ENCODE peak calls at places on chromosomes 12 and 14, in five cellular contexts. P is neural progenitor cell, W is HCT116, Y is mammary epithelial cell, X is K562. K is an unnamed sample. For H3K4me1, the result is how much of the 10 kb centered on the place peaks cover.

GRCh38 chr14:61491224-61491623 is 169.8 kb downstream of the PRKCH start:
- DNase-seq in P (no peak), Y (no peak), X (no peak), W (no peak), K (peak)

GRCh38 chr12:81759215-81759991 is at the start of gene PPFIA2:
- DNase-seq in P (peak), Y (no peak), X (no peak), W (no peak), K (peak)

GRCh38 chr12:130571734-130572133 is 144.4 kb downstream of the RIMBP2 start:
- DNase-seq in Y (no peak), P (no peak), X (no peak), W (no peak), K (no peak)

GRCh38 chr14:55139696-55140509 is 10.9 kb downstream of the LGALS3 start:
- DNase-seq in Y (no peak), X (no peak), W (no peak), P (no peak), K (no peak)

GRCh38 chr14:23537351-23538048 is 14.1 kb downstream of the ZFHX2 start:
- DNase-seq in Y (no peak), W (no peak), X (no peak), P (peak), K (no peak)

GRCh38 chr12:52200783-52201519 is 9.1 kb upstream of the KRT80 start:
- DNase-seq in X (no peak), Y (no peak), W (no peak), P (no peak), K (no peak)

GRCh38 chr12:43099691-43100163 is 452.3 kb downstream of the ADAMTS20 start:
- DNase-seq in Y (no peak), P (no peak), W (no peak), X (no peak), K (no peak)

GRCh38 chr14:101077511-101078074 is 174.1 kb upstream of the RTL1 start:
- DNase-seq in P (peak), Y (no peak), X (peak), W (no peak), K (peak)

GRCh38 chr14:105092124-105092911 is 27.1 kb upstream of the GPR132 start:
- DNase-seq in W (no peak), X (no peak), Y (no peak), P (peak), K (peak)

GRCh38 chr12:47024463-47024862 is 55.0 kb upstream of the PCED1B start:
- DNase-seq in Y (peak), X (no peak), W (no peak), P (no peak), K (no peak)

GRCh38 chr14:75667099-75667498 is 6.1 kb downstream of the TTLL5 start:
- DNase-seq in W (no peak), P (no peak), Y (no peak), X (no peak), K (no peak)

GRCh38 chr12:98699568-98699967 is 54.5 kb downstream of the APAF1 start:
- DNase-seq in Y (no peak), P (no peak), W (no peak), X (no peak), K (no peak)

GRCh38 chr14:67514203-67514607 is 18.9 kb upstream of the PLEKHH1 start:
- DNase-seq in P (no peak), Y (no peak), X (no peak), W (no peak), K (peak)

GRCh38 chr12:88509347-88509746 is 70.9 kb downstream of the KITLG start:
- DNase-seq in W (no peak), Y (no peak), X (no peak), P (no peak), K (no peak)

GRCh38 chr12:126989532-126989931 is 1277.4 kb upstream of the TMEM132C start:
- DNase-seq in P (no peak), W (no peak), X (no peak), Y (no peak), K (no peak)

GRCh38 chr14:90552465-90553297 is 155.9 kb downstream of the CALM1 start:
- DNase-seq in Y (no peak), P (no peak), X (no peak), W (no peak), K (no peak)

GRCh38 chr12:85277900-85278597 is 2.0 kb upstream of the ALX1 start:
- DNase-seq in P (peak), X (no peak), W (no peak), Y (no peak), K (no peak)

GRCh38 chr12:80551897-80552296 is 107.9 kb downstream of the PTPRQ start:
- DNase-seq in P (no peak), W (peak), X (no peak), Y (peak), K (peak)

DNA sequence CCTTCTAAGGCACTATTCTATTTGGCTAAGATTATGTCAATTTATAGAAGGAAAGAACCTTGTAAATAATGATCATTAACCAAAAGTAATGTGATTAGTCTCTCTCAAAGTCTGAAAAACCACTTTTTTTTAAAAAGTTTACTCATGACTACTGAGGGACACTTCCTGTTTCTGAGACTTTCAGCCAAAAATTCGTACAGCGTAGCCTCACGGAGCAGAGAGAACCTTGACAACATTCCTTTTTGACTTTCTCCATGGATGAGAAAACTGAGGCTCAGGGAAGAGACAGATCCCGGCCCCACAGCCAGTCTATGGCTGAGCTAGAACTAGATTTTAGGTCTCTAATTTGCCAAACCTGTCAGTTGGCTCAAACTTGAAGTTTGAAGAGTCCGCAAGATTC is 68.2 kb downstream of the DAD1 start:
- DNase-seq in X (no peak), Y (no peak), P (no peak), W (no peak), K (no peak)
- H3K4me1 ChIP-seq in X (under half), Y (under half), P (under half), W (under half), K (under half)

GRCh38 chr12:94644141-94644575 is 6.2 kb downstream of the TMCC3 start:
- DNase-seq in Y (peak), X (no peak), P (no peak), W (no peak), K (no peak)
- H3K4me3 ChIP-seq in Y (no peak), X (no peak), P (no peak), W (no peak), K (no peak)

GRCh38 chr14:36905272-36906046 is 243.8 kb downstream of the PAX9 start:
- DNase-seq in W (no peak), P (peak), Y (no peak), X (no peak), K (no peak)

GRCh38 chr14:36901846-36902245 is 240.2 kb downstream of the PAX9 start:
- DNase-seq in Y (no peak), W (no peak), X (no peak), P (no peak), K (no peak)
- TF ChIP-seq EZH2 in Y (no peak), W (no peak), X (no peak), P (no peak), K (no peak)

GRCh38 chr12:108787539-108787938 is 56.2 kb upstream of the CORO1C start:
- DNase-seq in Y (no peak), W (no peak), P (no peak), X (no peak), K (no peak)
- H3K4me1 ChIP-seq in Y (under half), W (under half), P (under half), X (under half), K (under half)

DNA sequence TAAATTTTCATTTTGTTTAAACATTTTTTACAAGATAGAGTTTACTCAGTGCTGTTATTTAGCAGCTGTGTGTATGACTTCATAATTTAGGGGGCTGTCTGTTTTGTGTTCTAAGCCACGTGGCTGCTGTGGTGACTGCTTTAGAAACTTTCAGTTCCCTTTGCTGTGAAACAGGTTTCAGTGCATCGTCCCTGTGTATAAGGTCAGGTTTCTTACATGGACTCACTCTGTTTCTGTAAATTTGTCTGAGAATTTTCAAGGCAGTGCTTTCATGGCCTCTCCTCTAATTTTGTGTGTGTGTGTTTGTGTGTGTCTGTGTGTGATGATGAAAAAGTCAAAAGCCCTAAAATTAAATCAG is 32.4 kb downstream of the BICD1 start:
- DNase-seq in X (no peak), P (peak), W (no peak), Y (no peak), K (peak)
- H3K4me3 ChIP-seq in X (no peak), P (peak), W (no peak), Y (no peak), K (no peak)

GRCh38 chr14:36662258-36662542 is 540 bp downstream of the PAX9 start:
- DNase-seq in X (no peak), P (no peak), Y (no peak), W (no peak), K (no peak)

GRCh38 chr14:36661506-36662257 is at the start of gene PAX9:
- DNase-seq in Y (peak), W (peak), P (peak), X (peak), K (peak)

GRCh38 chr14:36664322-36665193 is 2.9 kb downstream of the PAX9 start:
- DNase-seq in X (no peak), W (no peak), P (no peak), Y (no peak), K (no peak)

GRCh38 chr14:36663404-36664321 is 2.0 kb downstream of the PAX9 start:
- DNase-seq in X (no peak), Y (no peak), W (no peak), P (peak), K (no peak)

DNA sequence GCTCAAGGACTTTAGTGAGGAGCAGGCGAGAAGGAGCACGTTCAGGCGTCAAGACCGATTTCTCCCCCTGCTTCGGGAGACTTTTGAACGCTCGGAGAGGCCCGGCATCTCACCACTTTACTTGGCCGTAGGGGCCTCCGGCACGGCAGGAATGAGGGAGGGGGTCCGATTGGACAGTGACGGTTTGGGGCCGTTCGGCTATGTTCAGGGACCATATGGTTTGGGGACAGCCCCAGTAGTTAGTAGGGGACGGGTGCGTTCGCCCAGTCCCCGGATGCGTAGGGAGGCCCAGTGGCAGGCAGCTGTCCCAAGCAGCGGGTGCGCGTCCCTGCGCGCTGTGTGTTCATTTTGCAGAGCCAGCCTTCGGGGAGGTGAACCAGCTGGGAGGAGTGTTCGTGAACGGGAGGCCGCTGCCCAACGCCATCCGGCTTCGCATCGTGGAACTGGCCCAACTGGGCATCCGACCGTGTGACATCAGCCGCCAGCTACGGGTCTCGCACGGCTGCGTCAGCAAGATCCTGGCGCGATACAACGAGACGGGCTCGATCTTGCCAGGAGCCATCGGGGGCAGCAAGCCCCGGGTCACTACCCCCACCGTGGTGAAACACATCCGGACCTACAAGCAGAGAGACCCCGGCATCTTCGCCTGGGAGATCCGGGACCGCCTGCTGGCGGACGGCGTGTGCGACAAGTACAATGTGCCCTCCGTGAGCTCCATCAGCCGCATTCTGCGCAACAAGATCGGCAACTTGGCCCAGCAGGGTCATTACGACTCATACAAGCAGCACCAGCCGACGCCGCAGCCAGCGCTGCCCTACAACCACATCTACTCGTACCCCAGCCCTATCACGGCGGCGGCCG is 1.1 kb downstream of the PAX9 start:
- DNase-seq in X (peak), Y (no peak), W (no peak), P (peak), K (no peak)
- TF ChIP-seq EZH2 in X (no peak), Y (no peak), W (no peak), P (peak), K (peak)

GRCh38 chr14:22463763-22464173 is 125.3 kb downstream of the DAD1 start:
- DNase-seq in X (no peak), P (no peak), W (no peak), Y (no peak), K (no peak)
- H3K4me1 ChIP-seq in X (under half), P (under half), W (under half), Y (under half), K (under half)